ENCODE peak calls at places on chromosomes 7 and 10, in seven cellular contexts. G is heart right ventricle, O is astrocyte of the spinal cord, R is Panc1, I is uterus, E is GM23248, C is upper lobe of right lung. P is an unnamed sample.

GRCh38 chr10:5482016-5482415 is 17.4 kb downstream of the CALML5 start:
- DNase-seq in G (no peak), O (no peak), R (no peak), I (no peak), E (no peak), C (no peak), P (no peak)

GRCh38 chr7:87148332-87148955 is 3.8 kb upstream of the DMTF1 start:
- DNase-seq in G (no peak), O (peak; percentile 36), R (peak; percentile 42), I (no peak), E (peak; percentile 69), C (no peak), P (peak; percentile 77)

GRCh38 chr7:44441079-44441478 is 49.4 kb downstream of the NUDCD3 start:
- DNase-seq in G (no peak), O (no peak), R (no peak), I (no peak), E (no peak), C (no peak), P (no peak)

GRCh38 chr7:41096921-41097320 is 606.0 kb downstream of the INHBA start:
- DNase-seq in G (no peak), O (peak; percentile 88), R (no peak), I (no peak), E (peak; percentile 46), C (no peak), P (no peak)

GRCh38 chr7:139034336-139034735 is 1.5 kb downstream of the ZC3HAV1L start:
- DNase-seq in G (no peak), O (no peak), R (no peak), I (no peak), E (peak; percentile 66), C (no peak), P (no peak)

GRCh38 chr7:36202347-36202896 is 49.4 kb downstream of the EEPD1 start:
- DNase-seq in G (no peak), O (no peak), R (no peak), I (no peak), E (no peak), C (no peak), P (no peak)

GRCh38 chr7:157339777-157340677 is 3.2 kb downstream of the DNAJB6 start:
- DNase-seq in G (peak; percentile 67), O (peak; percentile 81), R (peak; percentile 85), I (peak; percentile 65), E (peak; percentile 77), C (no peak), P (peak; percentile 79)

GRCh38 chr10:26407406-26407969 is 30.7 kb upstream of the APBB1IP start:
- DNase-seq in G (no peak), O (peak; percentile 3), R (peak; percentile 38), I (no peak), E (peak; percentile 92), C (no peak), P (no peak)

GRCh38 chr7:12089951-12090756 is 120.9 kb upstream of the TMEM106B start:
- DNase-seq in G (no peak), O (no peak), R (no peak), I (no peak), E (no peak), C (peak; percentile 40), P (peak; percentile 21)

GRCh38 chr7:50591480-50592438 is 26.6 kb upstream of the DDC start:
- DNase-seq in G (no peak), O (no peak), R (no peak), I (no peak), E (no peak), C (no peak), P (no peak)

GRCh38 chr7:32093415-32094408 is 23.5 kb upstream of the PDE1C start:
- DNase-seq in G (peak; percentile 54), O (peak; percentile 92), R (no peak), I (no peak), E (peak; percentile 96), C (no peak), P (peak; percentile 89)

GRCh38 chr7:65951837-65952578 is 30.0 kb downstream of the GUSB start:
- DNase-seq in G (no peak), O (no peak), R (no peak), I (no peak), E (peak; percentile 7), C (no peak), P (peak; percentile 23)

GRCh38 chr10:79176949-79177602 is 108.3 kb downstream of the ZMIZ1 start:
- DNase-seq in G (peak; percentile 77), O (peak; percentile 61), R (no peak), I (no peak), E (peak; percentile 66), C (no peak), P (peak; percentile 61)

GRCh38 chr7:34133983-34134782 is 228.8 kb downstream of the BMPER start:
- DNase-seq in G (peak; percentile 55), O (peak; percentile 82), R (peak; percentile 24), I (peak; percentile 51), E (peak; percentile 88), C (no peak), P (peak; percentile 86)

GRCh38 chr10:77763453-77764430 is 126.1 kb upstream of the KCNMA1 start:
- DNase-seq in G (no peak), O (no peak), R (no peak), I (no peak), E (peak; percentile 22), C (no peak), P (no peak)

GRCh38 chr10:7667262-7668141 is 736 bp upstream of the ITIH5 start:
- DNase-seq in G (peak; percentile 24), O (no peak), R (no peak), I (peak; percentile 36), E (no peak), C (no peak), P (no peak)

GRCh38 chr10:79038841-79039201 is 29.9 kb upstream of the ZMIZ1 start:
- DNase-seq in G (no peak), O (peak; percentile 3), R (no peak), I (no peak), E (no peak), C (peak; percentile 40), P (no peak)

GRCh38 chr10:107442035-107442505 is 277.6 kb upstream of the SORCS1 start:
- DNase-seq in G (no peak), O (peak; percentile 43), R (no peak), I (no peak), E (peak; percentile 84), C (no peak), P (peak; percentile 52)

GRCh38 chr10:101630420-101630920 is 42.3 kb downstream of the DPCD start:
- DNase-seq in G (no peak), O (no peak), R (no peak), I (no peak), E (no peak), C (no peak), P (no peak)

DNA sequence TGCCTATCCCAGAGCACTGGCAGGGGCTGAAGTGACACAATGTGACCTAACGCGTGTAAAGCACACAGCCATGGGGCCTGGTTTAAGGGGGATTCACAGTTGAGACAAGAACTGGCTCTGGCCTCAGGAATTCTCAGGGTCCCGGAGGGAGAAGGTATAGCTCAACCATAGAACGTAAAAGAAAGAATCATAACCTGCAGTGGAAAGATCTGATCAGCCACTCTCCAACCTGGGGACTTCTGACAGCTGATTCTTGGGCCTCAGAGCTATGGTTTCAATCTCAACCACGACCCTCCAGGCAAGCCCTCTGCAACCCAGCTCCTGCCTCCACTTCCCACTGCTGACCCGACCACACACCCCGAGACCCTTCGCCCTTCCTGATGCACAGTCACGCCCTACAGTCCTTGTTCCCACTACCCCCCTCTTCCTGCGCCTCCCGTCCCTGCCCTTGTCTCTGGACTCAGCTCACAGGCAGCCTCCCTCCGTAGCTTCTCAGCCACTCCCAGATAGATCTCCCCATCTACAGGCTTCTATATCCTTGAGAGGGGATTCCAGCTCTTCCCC is 245.2 kb downstream of the BUB3 start:
- DNase-seq in G (no peak), O (no peak), R (no peak), I (no peak), E (no peak), C (no peak), P (no peak)
- H3K4me3 ChIP-seq in G (no peak overlapping the region), O (no peak overlapping the region), R (no peak overlapping the region), I (no peak overlapping the region), E (no peak overlapping the region), C (no peak overlapping the region), P (no peak overlapping the region)

GRCh38 chr10:35127289-35127891 is 744 bp downstream of the CREM start:
- DNase-seq in G (peak; percentile 58), O (peak; percentile 68), R (no peak), I (peak; percentile 63), E (peak; percentile 90), C (peak; percentile 86), P (peak; percentile 70)

GRCh38 chr10:35126530-35127288 is at the start of gene CREM:
- DNase-seq in G (peak; percentile 100), O (peak; percentile 98), R (peak; percentile 67), I (peak; percentile 100), E (peak; percentile 100), C (peak; percentile 100), P (peak; percentile 97)

GRCh38 chr10:35129185-35129674 is 2.6 kb downstream of the CREM start:
- DNase-seq in G (no peak), O (no peak), R (no peak), I (no peak), E (peak; percentile 8), C (no peak), P (no peak)

GRCh38 chr10:35124540-35124939 is 2.1 kb upstream of the CREM start:
- DNase-seq in G (no peak), O (no peak), R (no peak), I (no peak), E (peak; percentile 32), C (no peak), P (no peak)

GRCh38 chr10:35126062-35126529 is 550 bp upstream of the CREM start:
- DNase-seq in G (no peak), O (no peak), R (no peak), I (no peak), E (no peak), C (no peak), P (no peak)
- H3K4me3 ChIP-seq in G (peak overlapping the region; percentile 81), O (peak overlapping the region; percentile 95), R (peak overlapping the region; percentile 67), I (peak overlapping the region; percentile 61), E (peak overlapping the region; percentile 77), C (peak overlapping the region; percentile 64), P (peak overlapping the region; percentile 92)

DNA sequence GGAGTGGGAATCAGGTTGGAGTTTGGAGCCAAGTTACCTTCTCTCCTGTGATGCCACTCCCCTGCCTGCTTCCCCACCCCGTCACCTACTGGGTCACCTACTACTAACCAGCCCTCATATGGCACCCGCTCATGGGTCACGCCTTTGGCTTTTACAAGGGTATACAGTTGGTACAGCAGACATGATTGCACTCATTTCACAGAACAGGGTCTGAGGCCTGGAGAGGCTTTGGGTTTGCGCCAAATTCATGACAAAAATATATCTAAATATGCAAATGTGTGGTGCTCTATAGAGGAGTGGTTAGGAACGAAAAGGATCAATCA is 10.7 kb downstream of the CRYGN start:
- DNase-seq in G (no peak), O (no peak), R (no peak), I (no peak), E (no peak), C (no peak), P (no peak)
- H3K4me3 ChIP-seq in G (no peak overlapping the region), O (no peak overlapping the region), R (no peak overlapping the region), I (no peak overlapping the region), E (no peak overlapping the region), C (no peak overlapping the region), P (no peak overlapping the region)

DNA sequence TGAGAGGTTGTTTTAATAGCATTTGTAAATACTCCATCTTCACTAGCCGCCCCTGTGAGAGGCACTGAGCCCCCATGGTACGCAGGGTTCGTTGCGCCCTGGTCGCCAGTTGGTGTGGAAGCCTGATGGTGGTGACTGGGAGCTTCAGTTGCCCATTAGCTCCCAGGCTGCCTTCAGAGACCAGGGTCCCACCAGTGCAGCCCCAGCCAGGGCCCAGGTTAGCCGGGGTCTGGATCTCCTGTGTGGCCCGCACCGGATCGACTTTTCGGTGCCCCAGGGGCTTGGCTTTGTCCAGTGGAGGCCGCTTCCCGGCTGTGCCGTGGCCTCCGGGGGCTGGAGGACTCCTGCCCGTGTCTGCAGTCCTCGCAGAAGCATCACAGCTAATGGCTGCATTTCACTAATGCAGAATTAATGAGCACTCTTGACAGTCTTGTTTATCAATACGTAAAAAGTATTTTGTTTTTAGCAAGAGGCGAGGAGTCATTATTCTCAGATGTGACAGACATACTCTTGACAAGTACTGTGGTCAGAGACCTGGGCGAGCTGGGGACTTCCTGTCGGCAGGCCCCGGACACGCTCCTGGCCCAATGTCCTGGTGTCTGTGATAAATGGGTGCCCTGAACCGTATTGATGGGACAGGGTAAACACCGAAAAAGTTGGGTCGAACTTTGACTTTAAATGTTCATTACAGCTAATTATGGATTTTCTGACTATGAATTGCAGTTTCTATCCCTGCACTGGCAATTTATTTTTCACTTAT is 99.8 kb downstream of the NKX6-2 start:
- DNase-seq in G (no peak), O (no peak), R (no peak), I (no peak), E (no peak), C (peak; percentile 60), P (no peak)
- H3K4me3 ChIP-seq in G (no peak overlapping the region), O (no peak overlapping the region), R (peak overlapping the region; percentile 53), I (no peak overlapping the region), E (no peak overlapping the region), C (no peak overlapping the region), P (no peak overlapping the region)

P was measured in fibroblast of pulmonary artery.